ENCODE peak calls at places on chromosomes 12 and 14, in six cellular contexts. Q is aorta, C is upper lobe of right lung, L is tibial artery, I is IMR-90, M is Karpas-422. S is an unnamed sample.

GRCh38 chr12:7145671-7146070 is 15.5 kb downstream of the CLSTN3 start:
- DNase-seq in L (no peak), I (no peak), M (no peak), C (no peak), Q (no peak), S (no peak)

GRCh38 chr12:89756638-89757321 is 48.1 kb upstream of the ATP2B1 start:
- DNase-seq in M (peak; percentile 55), C (no peak), I (peak; percentile 99), L (no peak), Q (no peak), S (peak; percentile 99)

GRCh38 chr12:90896164-90896563 is 58.8 kb downstream of the CCER1 start:
- DNase-seq in C (no peak), I (peak; percentile 82), M (no peak), Q (no peak), L (no peak), S (peak; percentile 45)

GRCh38 chr12:42552822-42553221 is 36.7 kb downstream of the PRICKLE1 start:
- DNase-seq in L (no peak), M (no peak), I (no peak), Q (no peak), C (no peak), S (no peak)

GRCh38 chr14:21653331-21653885 is at the start of gene OR4E2:
- DNase-seq in C (no peak), L (no peak), Q (no peak), M (no peak), I (no peak), S (no peak)

GRCh38 chr14:36901846-36902245 is 240.2 kb downstream of the PAX9 start:
- DNase-seq in M (no peak), Q (no peak), I (peak; percentile 2), C (no peak), L (no peak), S (no peak)

GRCh38 chr12:96908170-96908675 is 1.2 kb downstream of the NEDD1 start:
- DNase-seq in Q (no peak), M (no peak), L (no peak), I (no peak), C (no peak), S (no peak)

GRCh38 chr12:124761876-124762275 is 101.8 kb downstream of the SCARB1 start:
- DNase-seq in M (no peak), I (no peak), C (no peak), L (no peak), Q (no peak), S (no peak)

GRCh38 chr12:76764856-76765255 is 941 bp downstream of the ZDHHC17 start:
- DNase-seq in I (peak; percentile 28), Q (no peak), L (no peak), M (no peak), C (no peak), S (peak; percentile 32)

GRCh38 chr14:38129705-38130104 is 78.0 kb upstream of the SSTR1 start:
- DNase-seq in I (no peak), M (peak; percentile 71), L (no peak), Q (no peak), C (no peak), S (no peak)

GRCh38 chr14:50562841-50563240 is 2.9 kb downstream of the ATL1 start:
- DNase-seq in C (no peak), I (no peak), M (no peak), Q (no peak), L (no peak), S (no peak)

GRCh38 chr14:81161749-81162148 is 59.0 kb downstream of the GTF2A1 start:
- DNase-seq in L (no peak), M (peak; percentile 62), Q (no peak), C (no peak), I (no peak), S (no peak)

GRCh38 chr12:69534389-69534822 is 50.9 kb upstream of the CCT2 start:
- DNase-seq in I (peak; percentile 100), C (no peak), M (no peak), L (peak; percentile 71), Q (peak; percentile 82), S (peak; percentile 99)
- H3K4me3 ChIP-seq in I (no peak overlapping the region), C (no peak overlapping the region), M (no peak overlapping the region), L (peak overlapping the region; percentile 5), Q (no peak overlapping the region), S (no peak overlapping the region)

DNA sequence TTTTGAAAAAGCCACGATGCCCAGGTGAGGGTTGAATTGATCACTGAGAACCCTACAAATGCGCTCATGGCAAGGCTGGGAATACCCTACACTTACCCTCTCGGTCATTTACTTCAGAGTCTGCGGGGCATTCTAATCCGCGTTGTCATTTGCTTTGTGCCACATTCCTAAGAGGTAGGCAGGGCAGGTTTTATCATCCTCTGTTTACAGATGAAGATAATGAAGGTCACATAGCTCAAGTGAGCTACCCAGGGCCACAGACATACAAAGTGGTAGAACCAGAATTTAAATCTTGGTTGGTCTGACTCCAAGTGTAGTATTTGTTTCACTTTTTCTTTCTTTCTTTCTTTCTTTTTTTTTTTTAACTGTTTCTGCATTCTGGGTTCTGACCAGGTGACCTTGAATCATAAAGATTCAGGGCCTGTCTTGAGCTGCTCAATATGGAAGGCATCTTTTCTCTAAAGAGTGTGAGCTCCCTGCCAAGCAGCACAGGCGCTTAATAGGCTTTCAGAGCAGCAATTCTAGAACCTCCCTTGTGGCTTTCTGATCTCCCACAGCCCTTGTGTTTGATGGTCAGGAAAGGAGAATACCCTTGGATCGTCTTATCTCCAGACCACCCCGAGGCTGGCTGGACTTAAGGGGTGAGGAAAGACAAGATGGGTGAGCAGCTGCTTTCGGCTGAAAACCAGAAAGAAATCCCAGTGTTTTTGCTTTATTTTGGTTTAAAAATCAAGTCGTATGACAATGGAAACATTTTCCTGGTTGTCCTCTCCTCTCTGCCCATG is 662 bp upstream of the BATF start:
- DNase-seq in Q (no peak), L (no peak), C (no peak), I (no peak), M (no peak), S (no peak)
- H3K4me3 ChIP-seq in Q (no peak overlapping the region), L (peak overlapping the region; percentile 35), C (peak overlapping the region; percentile 53), I (no peak overlapping the region), M (no peak overlapping the region), S (no peak overlapping the region)

DNA sequence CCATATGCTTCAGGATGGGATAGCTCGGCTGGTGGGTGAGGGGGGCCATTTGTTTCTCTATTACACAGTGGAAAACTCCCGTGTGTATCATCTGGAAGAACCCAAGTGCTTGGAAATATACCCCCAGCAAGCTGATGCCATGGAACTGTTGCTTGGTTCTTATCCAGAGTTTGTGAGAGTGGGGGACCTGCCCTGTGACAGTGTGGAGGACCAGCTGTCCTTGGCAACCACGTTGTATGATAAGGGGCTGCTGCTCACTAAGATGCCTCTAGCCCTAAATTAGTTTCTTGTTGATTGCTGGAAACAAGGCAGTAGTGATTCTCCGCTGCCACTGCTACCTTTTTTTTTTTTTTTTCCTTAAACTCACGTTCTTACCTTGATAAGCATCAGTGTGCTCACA is 1.9 kb downstream of the RIOX1 start:
- DNase-seq in I (no peak), L (no peak), M (no peak), C (no peak), Q (no peak), S (no peak)
- H3K4me3 ChIP-seq in I (no peak overlapping the region), L (no peak overlapping the region), M (peak overlapping the region; percentile 91), C (no peak overlapping the region), Q (no peak overlapping the region), S (no peak overlapping the region)

DNA sequence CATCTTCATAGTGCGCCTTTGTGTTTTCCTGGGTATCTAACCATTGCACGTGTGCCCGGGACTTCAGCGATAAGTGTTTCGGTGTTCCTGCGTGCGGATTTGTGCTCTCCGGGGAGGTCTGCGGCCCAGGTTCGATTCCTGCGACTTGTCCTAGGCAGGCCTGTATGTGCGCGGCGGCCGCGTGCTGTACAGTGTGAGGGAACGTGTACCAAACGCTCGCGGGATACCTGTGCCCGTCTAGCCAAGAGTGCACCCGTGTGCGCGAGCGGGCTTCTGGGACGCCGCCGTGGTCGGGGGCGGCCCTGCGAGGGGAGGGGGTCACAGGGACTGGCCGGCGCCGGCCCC is 253 bp upstream of the DLK1 start:
- DNase-seq in C (no peak), L (no peak), M (no peak), I (no peak), Q (no peak), S (no peak)
- H3K4me3 ChIP-seq in C (no peak overlapping the region), L (no peak overlapping the region), M (no peak overlapping the region), I (no peak overlapping the region), Q (no peak overlapping the region), S (no peak overlapping the region)

GRCh38 chr12:109114644-109115043 is 1.7 kb upstream of the ACACB start:
- DNase-seq in C (no peak), I (no peak), M (no peak), L (no peak), Q (no peak), S (no peak)

GRCh38 chr12:109113661-109114321 is 2.6 kb upstream of the ACACB start:
- DNase-seq in I (no peak), C (no peak), Q (no peak), M (no peak), L (no peak), S (peak; percentile 53)

GRCh38 chr12:109115758-109116610 is at the start of gene ACACB:
- DNase-seq in L (peak; percentile 65), Q (no peak), M (no peak), C (peak; percentile 83), I (no peak), S (peak; percentile 46)

GRCh38 chr12:109115404-109115757 is 1.0 kb upstream of the ACACB start:
- DNase-seq in C (no peak), I (no peak), L (no peak), M (no peak), Q (no peak), S (no peak)

DNA sequence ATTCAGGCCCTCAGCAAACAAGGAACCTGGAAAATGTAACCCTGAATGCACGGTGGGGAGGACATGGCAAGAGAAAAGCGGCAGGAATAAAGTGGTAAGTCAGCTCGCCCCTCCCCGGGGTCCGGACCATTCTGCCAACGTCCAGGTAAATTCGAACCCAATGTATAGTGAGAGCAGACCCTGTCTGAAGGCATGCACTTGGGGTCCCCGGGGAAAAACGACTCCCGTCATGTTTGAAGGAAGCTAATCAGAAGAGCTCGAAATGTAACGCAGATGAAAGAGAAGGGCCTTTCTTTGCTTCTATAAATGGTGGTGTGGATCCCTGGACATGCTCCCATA is 193 bp downstream of the ACACB start:
- DNase-seq in C (no peak), I (no peak), Q (no peak), M (no peak), L (no peak), S (no peak)
- H3K4me3 ChIP-seq in C (no peak overlapping the region), I (no peak overlapping the region), Q (no peak overlapping the region), M (no peak overlapping the region), L (no peak overlapping the region), S (no peak overlapping the region)

GRCh38 chr12:25052191-25053020 is 103.5 kb upstream of the BCAT1 start:
- DNase-seq in I (no peak), C (no peak), M (peak; percentile 97), Q (peak; percentile 51), L (no peak), S (no peak)

GRCh38 chr12:25054783-25055144 is 105.9 kb upstream of the BCAT1 start:
- DNase-seq in C (no peak), Q (no peak), I (peak; percentile 66), M (peak; percentile 80), L (no peak), S (no peak)

GRCh38 chr12:25053021-25053271 is 104.0 kb upstream of the BCAT1 start:
- DNase-seq in I (no peak), L (no peak), Q (no peak), M (peak; percentile 77), C (no peak), S (no peak)

GRCh38 chr12:25056011-25056410 is 107.1 kb upstream of the BCAT1 start:
- DNase-seq in L (no peak), C (no peak), Q (no peak), M (peak; percentile 69), I (no peak), S (no peak)

GRCh38 chr12:25054076-25054782 is 105.3 kb upstream of the BCAT1 start:
- DNase-seq in C (no peak), Q (no peak), L (no peak), I (no peak), M (peak; percentile 72), S (no peak)
- H3K4me3 ChIP-seq in C (peak overlapping the region; percentile 50), Q (no peak overlapping the region), L (no peak overlapping the region), I (no peak overlapping the region), M (peak overlapping the region; percentile 95), S (no peak overlapping the region)